ENCODE peak calls at places on chromosomes 1 and 21, in six cellular contexts. U, B, N, T, Y and W are unnamed samples.

GRCh38 chr1:154416496-154417337 is 11.6 kb downstream of the IL6R start:
- DNase-seq in U (no peak), B (no peak), N (no peak), T (no peak), Y (no peak), W (no peak)

GRCh38 chr1:228377664-228378452 is 28.8 kb downstream of the TRIM11 start:
- DNase-seq in U (peak; percentile 53), B (no peak), N (no peak), T (no peak), Y (no peak), W (no peak)

GRCh38 chr1:14742181-14742980 is 143.9 kb downstream of the KAZN start:
- DNase-seq in U (no peak), B (no peak), N (no peak), T (peak; percentile 83), Y (no peak), W (no peak)

GRCh38 chr1:225944951-225945350 is 3.9 kb upstream of the LEFTY2 start:
- DNase-seq in U (no peak), B (no peak), N (no peak), T (no peak), Y (peak; percentile 62), W (no peak)

GRCh38 chr1:1204425-1204920 is 1.9 kb downstream of the TNFRSF18 start:
- DNase-seq in U (no peak), B (peak; percentile 6), N (no peak), T (no peak), Y (no peak), W (no peak)

GRCh38 chr21:26055010-26055409 is 115.6 kb downstream of the APP start:
- DNase-seq in U (no peak), B (no peak), N (no peak), T (no peak), Y (no peak), W (no peak)

GRCh38 chr1:41404308-41404755 is 43.1 kb downstream of the FOXO6 start:
- DNase-seq in U (no peak), B (no peak), N (no peak), T (peak; percentile 83), Y (no peak), W (no peak)

GRCh38 chr1:119535381-119535780 is 28.4 kb downstream of the HSD3B1 start:
- DNase-seq in U (no peak), B (no peak), N (no peak), T (no peak), Y (no peak), W (no peak)

GRCh38 chr1:6625579-6626149 is 996 bp downstream of the THAP3 start:
- DNase-seq in U (peak; percentile 31), B (no peak), N (no peak), T (no peak), Y (peak; percentile 59), W (no peak)

GRCh38 chr1:214276786-214277185 is 4.2 kb upstream of the SMYD2 start:
- DNase-seq in U (no peak), B (no peak), N (no peak), T (no peak), Y (no peak), W (no peak)
- TF ChIP-seq CTCF in U (no peak), B (no peak), N (no peak), T (no peak), Y (no peak), W (no peak)

GRCh38 chr1:221032616-221033342 is 153.5 kb downstream of the HLX start:
- DNase-seq in U (no peak), B (no peak), N (no peak), T (no peak), Y (no peak), W (no peak)
- TF ChIP-seq CTCF in U (no peak), B (peak; percentile 30), N (no peak), T (peak; percentile 19), Y (no peak), W (no peak)

GRCh38 chr1:87167855-87168630 is 160.6 kb upstream of the LMO4 start:
- DNase-seq in U (no peak), B (no peak), N (no peak), T (no peak), Y (no peak), W (no peak)
- TF ChIP-seq CTCF in U (no peak), B (no peak), N (no peak), T (peak; percentile 57), Y (peak; percentile 5), W (no peak)

GRCh38 chr1:181485276-181486097 is 2.2 kb downstream of the CACNA1E start:
- DNase-seq in U (peak; percentile 18), B (no peak), N (no peak), T (peak; percentile 89), Y (peak; percentile 82), W (no peak)

GRCh38 chr1:181482001-181482430 is 1.3 kb upstream of the CACNA1E start:
- DNase-seq in U (no peak), B (no peak), N (no peak), T (peak; percentile 62), Y (no peak), W (no peak)

GRCh38 chr1:181483561-181484291 is 409 bp downstream of the CACNA1E start:
- DNase-seq in U (no peak), B (no peak), N (no peak), T (peak; percentile 55), Y (no peak), W (no peak)

GRCh38 chr1:181482521-181483083 is 715 bp upstream of the CACNA1E start:
- DNase-seq in U (no peak), B (no peak), N (peak; percentile 47), T (peak; percentile 89), Y (peak; percentile 38), W (no peak)

GRCh38 chr1:181483084-181483559 is at the start of gene CACNA1E:
- DNase-seq in U (no peak), B (no peak), N (no peak), T (no peak), Y (no peak), W (no peak)
- TF ChIP-seq CTCF in U (no peak), B (no peak), N (no peak), T (no peak), Y (no peak), W (no peak)

GRCh38 chr1:28087614-28088167 is 719 bp downstream of the EYA3 start:
- DNase-seq in U (no peak), B (no peak), N (no peak), T (peak; percentile 63), Y (peak; percentile 62), W (no peak)
- TF ChIP-seq CTCF in U (no peak), B (no peak), N (no peak), T (peak; percentile 18), Y (peak; percentile 39), W (no peak)

DNA sequence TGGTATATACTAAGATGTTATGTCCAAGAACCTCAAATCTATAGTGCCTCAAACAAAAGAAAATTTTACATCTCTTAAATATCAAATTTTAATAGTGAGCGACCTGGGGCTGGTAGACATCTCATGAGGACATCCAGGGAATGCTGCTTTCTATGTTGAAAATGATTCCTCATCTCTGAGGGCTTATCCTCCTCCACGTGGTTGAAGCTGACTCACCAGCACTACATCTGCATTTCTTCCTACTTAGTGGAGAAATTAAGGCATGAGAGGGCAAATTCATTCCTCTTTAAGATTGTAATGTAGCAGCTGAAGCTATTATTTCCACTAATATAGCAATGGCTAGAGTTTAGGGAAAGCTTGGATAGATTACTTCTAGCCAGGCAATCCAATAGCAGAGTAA is 529.5 kb downstream of the COL11A1 start:
- DNase-seq in U (no peak), B (no peak), N (no peak), T (no peak), Y (no peak), W (no peak)
- TF ChIP-seq CTCF in U (no peak), B (no peak), N (no peak), T (no peak), Y (no peak), W (no peak)

DNA sequence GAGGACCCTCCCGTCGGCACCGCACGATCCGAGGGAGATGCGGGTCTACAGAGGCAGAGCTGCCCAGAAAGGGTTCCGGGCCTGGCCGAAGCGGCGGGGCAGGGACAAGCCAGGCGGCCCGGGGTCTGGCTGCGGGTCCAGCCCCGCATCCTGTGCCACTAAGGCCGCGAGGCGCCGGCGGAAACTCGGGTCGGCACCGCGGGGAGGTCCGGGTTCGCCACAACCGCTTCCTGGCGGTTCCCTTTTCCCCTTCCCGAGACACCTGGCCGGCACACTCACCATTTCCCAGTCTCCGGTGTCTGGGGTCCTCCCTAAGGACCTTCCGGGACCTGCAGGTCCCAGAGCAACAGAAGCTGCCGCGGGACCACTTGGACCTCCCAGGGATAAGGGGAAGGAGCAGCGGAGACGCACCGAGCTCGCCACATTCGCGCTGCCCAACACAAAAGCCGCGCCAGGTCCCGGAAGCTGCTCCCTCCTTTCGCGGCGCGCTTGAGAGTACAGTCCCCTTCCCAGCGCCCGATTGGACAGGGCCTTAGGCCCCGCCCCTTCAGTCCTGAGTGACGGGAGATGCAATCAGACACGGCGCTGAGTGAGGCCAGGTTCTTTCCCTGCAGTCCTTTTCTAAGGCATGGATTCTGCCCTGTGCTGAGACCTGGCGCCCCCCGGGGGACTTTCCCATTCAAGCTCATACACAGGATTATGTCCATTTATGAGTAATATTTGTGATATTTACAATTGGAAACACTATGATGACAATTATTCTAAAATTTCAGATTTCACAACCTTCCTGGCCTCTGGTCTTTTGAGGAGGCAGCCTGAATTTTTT is at the start of gene ZNF670:
- DNase-seq in U (peak; percentile 95), B (peak; percentile 96), N (peak; percentile 96), T (peak; percentile 99), Y (peak; percentile 99), W (peak; percentile 78)
- TF ChIP-seq CTCF in U (no peak), B (no peak), N (no peak), T (peak; percentile 34), Y (no peak), W (no peak)

DNA sequence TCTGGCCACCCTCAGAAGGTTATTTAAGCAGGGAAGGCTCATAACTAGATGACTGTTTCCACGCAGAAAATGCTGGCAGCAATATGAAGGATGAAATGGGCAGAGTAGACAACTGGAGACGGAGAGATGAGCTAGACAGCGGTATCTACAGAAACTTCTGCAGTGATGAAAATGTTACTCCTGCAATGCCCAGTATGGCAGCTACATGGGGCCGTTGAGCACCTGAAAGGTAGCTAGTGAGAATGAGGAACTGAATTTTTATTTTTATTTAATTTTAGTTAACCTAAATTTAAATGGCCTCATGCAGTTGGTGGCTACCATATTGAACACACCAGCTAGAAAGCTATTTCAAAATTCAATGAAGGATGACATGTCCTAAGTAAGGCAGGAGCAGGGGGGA is 27.3 kb downstream of the SIPA1L2 start:
- DNase-seq in U (no peak), B (no peak), N (no peak), T (no peak), Y (no peak), W (no peak)
- TF ChIP-seq CTCF in U (no peak), B (peak; percentile 24), N (no peak), T (peak; percentile 75), Y (peak; percentile 13), W (no peak)

GRCh38 chr1:246246430-246246829 is 260.6 kb downstream of the SMYD3 start:
- DNase-seq in U (no peak), B (no peak), N (no peak), T (no peak), Y (no peak), W (no peak)
- TF ChIP-seq CTCF in U (no peak), B (no peak), N (no peak), T (no peak), Y (no peak), W (no peak)